ENCODE peak calls at places on chromosome 20, in six cellular contexts. L, D, X, M, V and S are unnamed samples.

GRCh38 chr20:16062661-16063591 is 510.3 kb downstream of the KIF16B start:
- DNase-seq in X (no peak), D (no peak), M (no peak), L (no peak), V (peak; percentile 18), S (no peak)

GRCh38 chr20:42373049-42373448 is 754.9 kb upstream of the CHD6 start:
- DNase-seq in D (peak; percentile 16), L (no peak), M (no peak), V (no peak), X (no peak), S (no peak)

GRCh38 chr20:31751126-31751525 is 12.0 kb downstream of the TPX2 start:
- DNase-seq in X (no peak), M (no peak), D (no peak), L (no peak), V (no peak), S (no peak)

GRCh38 chr20:3550857-3551256 is 80.0 kb downstream of the ATRN start:
- DNase-seq in D (no peak), L (no peak), V (no peak), X (no peak), M (no peak), S (no peak)

GRCh38 chr20:55095745-55096450 is 620.5 kb downstream of the DOK5 start:
- DNase-seq in X (no peak), V (no peak), M (no peak), L (no peak), D (no peak), S (no peak)

GRCh38 chr20:51468636-51469035 is 73.9 kb downstream of the NFATC2 start:
- DNase-seq in X (no peak), M (no peak), V (no peak), L (no peak), D (no peak), S (no peak)

GRCh38 chr20:23049201-23049932 is at the start of gene THBD:
- DNase-seq in V (peak; percentile 57), X (no peak), L (no peak), M (no peak), D (peak; percentile 82), S (peak; percentile 86)

GRCh38 chr20:52496191-52496590 is 304.6 kb upstream of the ZFP64 start:
- DNase-seq in L (no peak), D (no peak), V (no peak), X (no peak), M (no peak), S (no peak)

GRCh38 chr20:58524814-58525213 is 9.6 kb upstream of the APCDD1L start:
- DNase-seq in X (no peak), M (no peak), D (no peak), V (no peak), L (no peak), S (no peak)

GRCh38 chr20:63873477-63873971 is 8.5 kb downstream of the TPD52L2 start:
- DNase-seq in D (no peak), L (no peak), X (no peak), M (no peak), V (no peak), S (no peak)

GRCh38 chr20:63829598-63829942 is 1.5 kb downstream of the ZBTB46 start:
- DNase-seq in D (no peak), M (no peak), V (no peak), X (no peak), L (no peak), S (no peak)

GRCh38 chr20:2873747-2874041 is 413 bp downstream of the PTPRA start:
- DNase-seq in L (no peak), V (peak; percentile 71), X (peak; percentile 75), M (peak; percentile 61), D (peak; percentile 66), S (peak; percentile 59)

GRCh38 chr20:35333606-35334005 is 41.4 kb upstream of the FAM83C start:
- DNase-seq in V (no peak), X (no peak), L (no peak), M (no peak), D (no peak), S (no peak)

GRCh38 chr20:63215101-63216040 is 560 bp downstream of the YTHDF1 start:
- DNase-seq in D (no peak), V (peak; percentile 86), L (no peak), X (peak; percentile 29), M (no peak), S (no peak)

GRCh38 chr20:41307021-41307420 is 10.5 kb downstream of the ZHX3 start:
- DNase-seq in D (no peak), M (no peak), L (no peak), X (no peak), V (no peak), S (no peak)

GRCh38 chr20:4187147-4187546 is 171.8 kb upstream of the RNF24 start:
- DNase-seq in L (no peak), V (no peak), M (no peak), X (no peak), D (no peak), S (no peak)

GRCh38 chr20:10113746-10114145 is 79.0 kb downstream of the ANKEF1 start:
- DNase-seq in X (no peak), L (no peak), V (no peak), M (no peak), D (no peak), S (no peak)

GRCh38 chr20:2799688-2800589 is 488 bp downstream of the CPXM1 start:
- DNase-seq in X (peak; percentile 36), D (no peak), M (no peak), V (peak; percentile 65), L (no peak), S (no peak)

GRCh38 chr20:50191065-50191565 is 485 bp downstream of the CEBPB start:
- DNase-seq in M (peak; percentile 42), D (peak; percentile 75), L (no peak), X (peak; percentile 72), V (no peak), S (peak; percentile 73)

GRCh38 chr20:17680128-17680835 is 1.8 kb downstream of the RRBP1 start:
- DNase-seq in M (no peak), L (no peak), D (peak; percentile 42), X (peak; percentile 37), V (peak; percentile 94), S (peak; percentile 43)

GRCh38 chr20:17710379-17711305 is 10.9 kb downstream of the BANF2 start:
- DNase-seq in V (no peak), L (no peak), D (no peak), X (no peak), M (no peak), S (peak; percentile 26)

GRCh38 chr20:46592580-46593362 is 42.3 kb upstream of the OCSTAMP start:
- DNase-seq in M (no peak), L (no peak), X (no peak), V (peak; percentile 37), D (no peak), S (no peak)

GRCh38 chr20:36260316-36260715 is 24.0 kb downstream of the AAR2 start:
- DNase-seq in M (no peak), V (no peak), D (no peak), L (no peak), X (no peak), S (no peak)

GRCh38 chr20:8020314-8021079 is 936 bp upstream of the TMX4 start:
- DNase-seq in L (no peak), V (no peak), M (no peak), X (no peak), D (no peak), S (no peak)

GRCh38 chr20:25278636-25279361 is 30.9 kb downstream of the PYGB start:
- DNase-seq in M (no peak), L (no peak), V (no peak), D (no peak), X (no peak), S (peak; percentile 8)

GRCh38 chr20:58224974-58225373 is 3.5 kb downstream of the ANKRD60 start:
- DNase-seq in D (no peak), X (no peak), L (no peak), M (no peak), V (no peak), S (no peak)

GRCh38 chr20:22905667-22906066 is 129.4 kb upstream of the SSTR4 start:
- DNase-seq in D (peak; percentile 41), L (no peak), V (no peak), X (no peak), M (no peak), S (peak; percentile 40)

GRCh38 chr20:4661191-4661590 is 60.5 kb upstream of the PRND start:
- DNase-seq in X (no peak), L (no peak), V (no peak), M (no peak), D (no peak), S (no peak)

GRCh38 chr20:23403721-23404120 is 17.6 kb downstream of the NAPB start:
- DNase-seq in X (no peak), M (no peak), L (no peak), D (no peak), V (no peak), S (no peak)

GRCh38 chr20:17612975-17613327 is 43.1 kb downstream of the DSTN start:
- DNase-seq in X (no peak), V (no peak), L (no peak), M (no peak), D (no peak), S (no peak)

GRCh38 chr20:3765171-3765887 is 2.2 kb downstream of the ADISSP start:
- DNase-seq in X (no peak), M (no peak), L (no peak), V (no peak), D (peak; percentile 61), S (peak; percentile 62)

GRCh38 chr20:4782373-4782772 is 60.7 kb downstream of the PRND start:
- DNase-seq in V (no peak), X (peak; percentile 30), M (no peak), D (no peak), L (no peak), S (no peak)

GRCh38 chr20:56574531-56575142 is 41.6 kb downstream of the FAM209B start:
- DNase-seq in V (no peak), M (no peak), L (no peak), X (no peak), D (no peak), S (no peak)

GRCh38 chr20:13213335-13213734 is 7.7 kb upstream of the ISM1 start:
- DNase-seq in V (no peak), D (no peak), X (no peak), M (no peak), L (no peak), S (no peak)